ENCODE peak calls at places on chromosomes 16 and 17, in five cellular contexts. One of them, this sample, is unnamed.

GRCh38 chr16:83475108-83475507 is 332.7 kb upstream of the HSBP1 start:
- DNase-seq in activated T-cell treated with anti-CD3 and anti-CD28 coated beads, Interleukin-2, amount 50 U/mL, for 1 hour: no peak
- DNase-seq in T47D: no peak
- DNase-seq in epithelial cell of proximal tubule: no peak
- DNase-seq in stimulated activated naive CD4-positive, alpha-beta T cell: no peak
- DNase-seq in this sample: no peak

GRCh38 chr17:82949984-82950383 is 110.2 kb upstream of the ZNF750 start:
- DNase-seq in activated T-cell treated with anti-CD3 and anti-CD28 coated beads, Interleukin-2, amount 50 U/mL, for 1 hour: no peak
- DNase-seq in T47D: no peak
- DNase-seq in stimulated activated naive CD4-positive, alpha-beta T cell: no peak
- DNase-seq in epithelial cell of proximal tubule: no peak
- DNase-seq in this sample: no peak

GRCh38 chr16:56679813-56680212 is 2.5 kb upstream of the MT1X start:
- DNase-seq in T47D: no peak
- DNase-seq in stimulated activated naive CD4-positive, alpha-beta T cell: no peak
- DNase-seq in epithelial cell of proximal tubule: no peak
- DNase-seq in activated T-cell treated with anti-CD3 and anti-CD28 coated beads, Interleukin-2, amount 50 U/mL, for 1 hour: no peak
- DNase-seq in this sample: no peak

GRCh38 chr17:73286863-73287296 is 24.9 kb downstream of the CDC42EP4 start:
- DNase-seq in stimulated activated naive CD4-positive, alpha-beta T cell: no peak
- DNase-seq in epithelial cell of proximal tubule: no peak
- DNase-seq in T47D: peak
- DNase-seq in activated T-cell treated with anti-CD3 and anti-CD28 coated beads, Interleukin-2, amount 50 U/mL, for 1 hour: no peak
- DNase-seq in this sample: no peak

GRCh38 chr17:42025191-42025579 is 5.3 kb downstream of the NKIRAS2 start:
- DNase-seq in T47D: no peak
- DNase-seq in epithelial cell of proximal tubule: no peak
- DNase-seq in stimulated activated naive CD4-positive, alpha-beta T cell: no peak
- DNase-seq in activated T-cell treated with anti-CD3 and anti-CD28 coated beads, Interleukin-2, amount 50 U/mL, for 1 hour: no peak
- DNase-seq in this sample: no peak

GRCh38 chr17:41082565-41083136 is 1.3 kb upstream of the KRTAP4-7 start:
- DNase-seq in T47D: peak
- DNase-seq in activated T-cell treated with anti-CD3 and anti-CD28 coated beads, Interleukin-2, amount 50 U/mL, for 1 hour: no peak
- DNase-seq in epithelial cell of proximal tubule: no peak
- DNase-seq in stimulated activated naive CD4-positive, alpha-beta T cell: no peak
- DNase-seq in this sample: no peak

GRCh38 chr16:50407351-50407750 is 38.6 kb upstream of the BRD7 start:
- DNase-seq in activated T-cell treated with anti-CD3 and anti-CD28 coated beads, Interleukin-2, amount 50 U/mL, for 1 hour: no peak
- DNase-seq in T47D: no peak
- DNase-seq in stimulated activated naive CD4-positive, alpha-beta T cell: no peak
- DNase-seq in epithelial cell of proximal tubule: no peak
- DNase-seq in this sample: no peak

GRCh38 chr16:87895641-87896141 is 26.4 kb upstream of the SLC7A5 start:
- DNase-seq in epithelial cell of proximal tubule: no peak
- DNase-seq in stimulated activated naive CD4-positive, alpha-beta T cell: no peak
- DNase-seq in T47D: no peak
- DNase-seq in activated T-cell treated with anti-CD3 and anti-CD28 coated beads, Interleukin-2, amount 50 U/mL, for 1 hour: peak
- DNase-seq in this sample: no peak

This sample was measured in 8988T.